ENCODE peak calls at places on chromosomes 11 and 22, in five cellular contexts. Z is CD4-positive, CD25-positive, alpha-beta regulatory T cell; A is K562; X is heart left ventricle; M is neuronal stem cell. V is an unnamed sample.

GRCh38 chr11:57479925-57480324 is 19.6 kb downstream of the RTN4RL2 start:
- DNase-seq in Z (no peak), A (peak), X (no peak), M (no peak), V (no peak)

GRCh38 chr11:111359223-111360149 is 19.6 kb downstream of the POU2AF1 start:
- DNase-seq in Z (peak), A (no peak), X (no peak), M (no peak), V (no peak)

GRCh38 chr22:27952779-27953178 is 33.7 kb upstream of the PITPNB start:
- DNase-seq in Z (no peak), A (no peak), X (no peak), M (no peak), V (no peak)

GRCh38 chr11:22787565-22788162 is 41.9 kb downstream of the SVIP start:
- DNase-seq in Z (peak), A (peak), X (no peak), M (peak), V (no peak)

GRCh38 chr11:9169595-9170295 is 78.3 kb upstream of the SCUBE2 start:
- DNase-seq in Z (peak), A (no peak), X (no peak), M (no peak), V (no peak)

GRCh38 chr11:38019072-38019775 is 1421.2 kb upstream of the RAG2 start:
- DNase-seq in Z (no peak), A (no peak), X (no peak), M (no peak), V (no peak)

GRCh38 chr22:49767355-49768062 is 60.2 kb downstream of the BRD1 start:
- DNase-seq in Z (peak), A (peak), X (peak), M (peak), V (no peak)

GRCh38 chr11:93025558-93026255 is 56.3 kb downstream of the MTNR1B start:
- DNase-seq in Z (no peak), A (no peak), X (no peak), M (no peak), V (no peak)

GRCh38 chr11:128733440-128734115 is 39.7 kb downstream of the FLI1 start:
- DNase-seq in Z (peak), A (no peak), X (no peak), M (peak), V (no peak)

GRCh38 chr22:18970948-18971315 is 34.8 kb upstream of the PRODH start:
- DNase-seq in Z (no peak), A (no peak), X (no peak), M (no peak), V (no peak)

GRCh38 chr11:96465537-96465936 is 75.7 kb downstream of the JRKL start:
- DNase-seq in Z (no peak), A (no peak), X (no peak), M (no peak), V (no peak)

GRCh38 chr11:10657308-10658271 is 36.0 kb downstream of the IRAG1 start:
- DNase-seq in Z (peak), A (peak), X (no peak), M (no peak), V (no peak)

GRCh38 chr11:93712678-93713077 is 28.6 kb downstream of the TAF1D start:
- DNase-seq in Z (no peak), A (no peak), X (no peak), M (no peak), V (no peak)

GRCh38 chr22:40193429-40194421 is 16.0 kb downstream of the TNRC6B start:
- DNase-seq in Z (no peak), A (no peak), X (no peak), M (no peak), V (no peak)

GRCh38 chr11:2547806-2548205 is 103.0 kb downstream of the KCNQ1 start:
- DNase-seq in Z (no peak), A (no peak), X (peak), M (no peak), V (no peak)

GRCh38 chr11:118849825-118850224 is 33.9 kb upstream of the CXCR5 start:
- DNase-seq in Z (no peak), A (no peak), X (no peak), M (no peak), V (no peak)

GRCh38 chr22:41216984-41217383 is 11.9 kb downstream of the L3MBTL2 start:
- DNase-seq in Z (no peak), A (no peak), X (no peak), M (no peak), V (no peak)

GRCh38 chr22:38513063-38513462 is 7.0 kb upstream of the DDX17 start:
- DNase-seq in Z (peak), A (peak), X (no peak), M (no peak), V (no peak)

GRCh38 chr11:4606231-4607015 is 1.6 kb downstream of the TRIM68 start:
- DNase-seq in Z (no peak), A (no peak), X (no peak), M (no peak), V (no peak)

GRCh38 chr22:24516301-24516737 is 21.2 kb downstream of the UPB1 start:
- DNase-seq in Z (no peak), A (no peak), X (peak), M (no peak), V (no peak)

GRCh38 chr22:33867118-33867863 is 53.0 kb downstream of the LARGE1 start:
- DNase-seq in Z (no peak), A (no peak), X (no peak), M (no peak), V (no peak)

GRCh38 chr11:35367491-35367890 is 51.9 kb downstream of the SLC1A2 start:
- DNase-seq in Z (no peak), A (no peak), X (no peak), M (no peak), V (no peak)

GRCh38 chr11:70491696-70492472 is 93.6 kb downstream of the CTTN start:
- DNase-seq in Z (no peak), A (no peak), X (peak), M (no peak), V (no peak)

GRCh38 chr11:92453055-92453454 is 228.4 kb downstream of the FAT3 start:
- DNase-seq in Z (peak), A (no peak), X (no peak), M (no peak), V (no peak)

GRCh38 chr11:61838921-61839320 is 10.8 kb downstream of the FADS2 start:
- DNase-seq in Z (no peak), A (no peak), X (no peak), M (no peak), V (no peak)

GRCh38 chr11:15989685-15990084 is 366.7 kb downstream of the SOX6 start:
- DNase-seq in Z (no peak), A (no peak), X (no peak), M (no peak), V (no peak)

GRCh38 chr22:27684856-27685255 is 116.7 kb downstream of the MN1 start:
- DNase-seq in Z (no peak), A (no peak), X (no peak), M (no peak), V (no peak)

GRCh38 chr11:104918113-104918824 is 20.0 kb upstream of the CASP12 start:
- DNase-seq in Z (peak), A (no peak), X (no peak), M (no peak), V (no peak)

GRCh38 chr22:21054714-21055563 is 9.2 kb downstream of the LRRC74B start:
- DNase-seq in Z (no peak), A (no peak), X (no peak), M (no peak), V (no peak)

GRCh38 chr11:130645164-130645859 is 196.9 kb downstream of the ADAMTS15 start:
- DNase-seq in Z (no peak), A (no peak), X (no peak), M (no peak), V (no peak)

GRCh38 chr11:73521621-73522020 is 76.3 kb downstream of the FAM168A start:
- DNase-seq in Z (peak), A (no peak), X (no peak), M (no peak), V (no peak)

GRCh38 chr11:6481924-6482275 is 599 bp downstream of the TIMM10B start:
- DNase-seq in Z (no peak), A (no peak), X (peak), M (no peak), V (no peak)

GRCh38 chr11:10606536-10607208 is 38.2 kb upstream of the LYVE1 start:
- DNase-seq in Z (peak), A (no peak), X (no peak), M (no peak), V (no peak)

GRCh38 chr22:32676196-32676595 is 125.3 kb upstream of the TIMP3 start:
- DNase-seq in Z (no peak), A (no peak), X (no peak), M (no peak), V (no peak)

GRCh38 chr11:3058753-3059664 is 1.8 kb upstream of the CARS1 start:
- DNase-seq in Z (no peak), A (peak), X (no peak), M (no peak), V (no peak)

GRCh38 chr11:34676227-34676626 is 55.3 kb downstream of the EHF start:
- DNase-seq in Z (no peak), A (no peak), X (no peak), M (no peak), V (no peak)

GRCh38 chr22:41557401-41558240 is 3.2 kb upstream of the CSDC2 start:
- DNase-seq in Z (no peak), A (peak), X (peak), M (no peak), V (no peak)

GRCh38 chr22:36244522-36245391 is 5.4 kb upstream of the APOL2 start:
- DNase-seq in Z (no peak), A (no peak), X (no peak), M (no peak), V (no peak)

GRCh38 chr11:68168694-68169093 is 44.4 kb downstream of the KMT5B start:
- DNase-seq in Z (no peak), A (no peak), X (no peak), M (no peak), V (no peak)

GRCh38 chr11:30153008-30153407 is 77.8 kb upstream of the FSHB start:
- DNase-seq in Z (no peak), A (no peak), X (no peak), M (no peak), V (no peak)

GRCh38 chr11:19229671-19230070 is 11.1 kb downstream of the E2F8 start:
- DNase-seq in Z (no peak), A (no peak), X (no peak), M (no peak), V (no peak)

GRCh38 chr11:19234428-19234827 is 6.3 kb downstream of the E2F8 start:
- DNase-seq in Z (no peak), A (no peak), X (no peak), M (no peak), V (no peak)

GRCh38 chr11:19228956-19229355 is 11.8 kb downstream of the E2F8 start:
- DNase-seq in Z (no peak), A (no peak), X (no peak), M (no peak), V (no peak)

GRCh38 chr11:19237381-19237780 is 3.4 kb downstream of the E2F8 start:
- DNase-seq in Z (no peak), A (no peak), X (no peak), M (no peak), V (no peak)

GRCh38 chr11:19232910-19233503 is 7.7 kb downstream of the E2F8 start:
- DNase-seq in Z (no peak), A (no peak), X (no peak), M (no peak), V (no peak)
- H3K27ac ChIP-seq in Z (no peak), A (no peak), X (no peak), M (no peak), V (no peak)

DNA sequence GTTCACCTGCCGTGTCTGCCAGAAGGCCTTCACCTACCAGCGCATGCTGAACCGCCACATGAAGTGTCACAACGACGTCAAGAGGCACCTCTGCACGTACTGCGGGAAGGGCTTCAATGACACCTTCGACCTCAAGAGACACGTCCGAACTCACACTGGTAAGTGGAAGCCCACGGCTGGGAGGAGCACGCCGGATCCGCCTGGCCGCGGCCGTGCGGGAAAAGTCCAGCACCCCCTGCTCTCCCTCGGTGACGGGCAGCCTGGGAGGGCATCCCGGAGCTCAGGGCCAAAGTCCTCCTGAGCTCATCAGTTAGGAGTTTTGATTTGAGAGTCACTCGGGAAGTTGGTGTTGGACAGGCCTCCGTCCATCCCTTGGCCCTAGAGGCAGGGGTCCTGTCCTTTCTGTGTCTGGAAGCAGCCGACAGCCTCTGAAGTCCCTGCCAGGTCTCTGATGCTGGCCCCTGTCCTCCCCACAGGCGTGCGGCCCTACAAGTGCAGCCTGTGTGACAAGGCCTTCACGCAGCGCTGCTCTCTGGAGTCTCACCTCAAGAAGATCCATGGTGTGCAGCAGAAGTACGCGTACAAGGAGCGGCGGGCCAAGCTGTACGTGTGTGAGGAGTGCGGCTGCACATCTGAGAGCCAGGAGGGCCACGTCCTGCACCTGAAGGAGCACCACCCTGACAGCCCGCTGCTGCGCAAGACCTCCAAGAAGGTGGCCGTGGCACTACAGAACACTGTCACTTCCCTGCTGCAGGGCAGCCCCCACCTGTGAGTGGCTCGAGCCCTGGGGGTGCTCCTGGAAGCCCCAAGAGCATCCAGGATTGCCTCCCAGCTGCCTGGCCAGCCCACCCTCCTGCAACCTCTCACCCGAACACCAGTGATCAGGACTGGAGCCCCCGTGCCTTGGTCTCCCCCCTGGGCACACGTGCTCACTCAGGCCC is 8.0 kb downstream of the OVOL1 start:
- DNase-seq in Z (no peak), A (no peak), X (no peak), M (no peak), V (no peak)
- H3K27ac ChIP-seq in Z (no peak), A (no peak), X (no peak), M (no peak), V (no peak)

DNA sequence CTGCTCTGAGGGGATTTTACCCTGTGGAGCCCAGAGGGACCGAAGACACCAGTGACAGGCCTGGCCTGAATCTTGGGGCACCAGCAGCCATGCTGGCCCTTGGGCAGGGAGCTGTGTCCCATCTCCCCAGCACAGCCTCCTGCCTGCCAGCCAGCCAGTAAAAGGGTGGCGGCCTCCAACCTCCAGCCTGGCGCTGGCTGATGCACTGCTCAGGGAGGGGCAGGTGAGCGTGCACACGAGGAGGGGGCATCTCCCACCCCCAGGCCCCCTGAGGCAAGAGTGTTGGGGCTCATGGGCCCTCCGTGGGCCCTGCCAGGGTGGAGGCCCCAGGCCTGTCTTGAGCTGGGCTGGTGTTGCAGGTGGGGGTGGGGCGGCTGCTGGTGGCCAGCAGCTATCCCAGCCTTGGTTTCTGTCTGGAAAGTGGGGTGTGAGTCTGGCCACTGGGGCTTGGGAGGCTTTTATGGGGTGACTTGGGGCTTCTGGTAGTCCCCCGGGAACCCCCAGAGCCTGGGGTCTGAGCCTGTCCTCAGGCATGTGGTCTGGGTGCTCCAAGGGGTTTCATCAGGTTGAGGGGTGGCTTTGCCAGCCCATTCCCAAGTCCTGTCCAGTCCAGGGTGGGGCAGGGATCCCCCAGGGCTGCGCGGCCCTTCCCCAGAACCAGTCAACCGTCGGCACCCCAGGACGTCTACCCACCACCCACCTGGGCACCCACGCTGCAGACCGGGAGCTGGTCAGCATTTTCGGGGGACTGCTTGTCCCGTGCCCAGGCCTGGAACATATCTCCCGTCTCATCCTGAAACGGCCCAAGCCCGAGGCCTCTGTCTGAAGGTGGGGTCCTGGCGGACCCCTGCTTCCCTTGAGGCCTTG is 17.8 kb downstream of the TSPAN4 start:
- DNase-seq in Z (no peak), A (no peak), X (no peak), M (no peak), V (no peak)
- H3K27ac ChIP-seq in Z (no peak), A (no peak), X (peak), M (no peak), V (no peak)

GRCh38 chr11:83069441-83070043 is 2.2 kb downstream of the RAB30 start:
- DNase-seq in Z (no peak), A (no peak), X (no peak), M (no peak), V (no peak)
- H3K27ac ChIP-seq in Z (no peak), A (no peak), X (peak), M (no peak), V (no peak)